ENCODE peak calls at places on chromosomes 1 and 21, in six cellular contexts. Y is GM12865; B is CD4-positive, alpha-beta T cell; L is prostate gland; Z is mesothelial cell of epicardium; W is foreskin fibroblast. T is an unnamed sample.
A peak's percentile ranks its signal among the peaks of the same experiment; 100 is the strongest.

GRCh38 chr1:228452194-228453021 is 34.8 kb upstream of the RNF187 start:
- DNase-seq in Y (no peak), B (no peak), L (no peak), Z (no peak), W (peak; percentile 10), T (no peak)

GRCh38 chr1:176119549-176119948 is 87.5 kb downstream of the COP1 start:
- DNase-seq in Y (peak; percentile 24), B (no peak), L (no peak), Z (no peak), W (no peak), T (no peak)

GRCh38 chr1:94927405-94928175 is 680 bp upstream of the CNN3 start:
- DNase-seq in Y (no peak), B (no peak), L (peak; percentile 25), Z (no peak), W (peak; percentile 34), T (no peak)

GRCh38 chr1:107895403-107896181 is 69.4 kb downstream of the VAV3 start:
- DNase-seq in Y (peak; percentile 43), B (no peak), L (no peak), Z (no peak), W (no peak), T (no peak)

GRCh38 chr1:1517973-1518620 is 6.1 kb downstream of the ATAD3A start:
- DNase-seq in Y (no peak), B (no peak), L (no peak), Z (no peak), W (no peak), T (no peak)

GRCh38 chr1:16991571-16991970 is 11.2 kb upstream of the MFAP2 start:
- DNase-seq in Y (no peak), B (no peak), L (no peak), Z (no peak), W (no peak), T (no peak)

GRCh38 chr1:116415200-116415698 is 42.2 kb downstream of the ATP1A1 start:
- DNase-seq in Y (no peak), B (no peak), L (no peak), Z (no peak), W (no peak), T (no peak)

GRCh38 chr1:17307946-17308345 is at the start of gene PADI4:
- DNase-seq in Y (no peak), B (no peak), L (no peak), Z (no peak), W (no peak), T (no peak)

GRCh38 chr1:42419449-42419848 is 36.4 kb downstream of the ZMYND12 start:
- DNase-seq in Y (no peak), B (no peak), L (no peak), Z (no peak), W (no peak), T (no peak)

GRCh38 chr1:92486251-92487077 is at the start of gene GFI1:
- DNase-seq in Y (peak; percentile 84), B (peak; percentile 23), L (no peak), Z (no peak), W (no peak), T (no peak)

GRCh38 chr1:235111107-235111506 is 17.5 kb downstream of the TOMM20 start:
- DNase-seq in Y (no peak), B (no peak), L (no peak), Z (no peak), W (no peak), T (no peak)

GRCh38 chr1:15296602-15297321 is 49.7 kb downstream of the FHAD1 start:
- DNase-seq in Y (peak; percentile 40), B (no peak), L (no peak), Z (no peak), W (no peak), T (no peak)

GRCh38 chr1:10890391-10891073 is 94.1 kb upstream of the CASZ1 start:
- DNase-seq in Y (no peak), B (no peak), L (no peak), Z (no peak), W (no peak), T (no peak)

GRCh38 chr1:166383137-166383536 is 216.3 kb upstream of the FAM78B start:
- DNase-seq in Y (no peak), B (no peak), L (no peak), Z (no peak), W (no peak), T (no peak)

GRCh38 chr1:112909847-112910246 is 46.1 kb downstream of the SLC16A1 start:
- DNase-seq in Y (no peak), B (no peak), L (no peak), Z (no peak), W (no peak), T (no peak)

GRCh38 chr21:42161401-42161956 is 57.5 kb upstream of the ABCG1 start:
- DNase-seq in Y (no peak), B (no peak), L (no peak), Z (no peak), W (no peak), T (no peak)

GRCh38 chr1:158798531-158798930 is 17.5 kb upstream of the OR6N2 start:
- DNase-seq in Y (no peak), B (no peak), L (no peak), Z (no peak), W (no peak), T (no peak)
- TF ChIP-seq CTCF in Y (no peak), B (no peak), L (no peak), Z (peak; percentile 27), W (no peak), T (no peak)

DNA sequence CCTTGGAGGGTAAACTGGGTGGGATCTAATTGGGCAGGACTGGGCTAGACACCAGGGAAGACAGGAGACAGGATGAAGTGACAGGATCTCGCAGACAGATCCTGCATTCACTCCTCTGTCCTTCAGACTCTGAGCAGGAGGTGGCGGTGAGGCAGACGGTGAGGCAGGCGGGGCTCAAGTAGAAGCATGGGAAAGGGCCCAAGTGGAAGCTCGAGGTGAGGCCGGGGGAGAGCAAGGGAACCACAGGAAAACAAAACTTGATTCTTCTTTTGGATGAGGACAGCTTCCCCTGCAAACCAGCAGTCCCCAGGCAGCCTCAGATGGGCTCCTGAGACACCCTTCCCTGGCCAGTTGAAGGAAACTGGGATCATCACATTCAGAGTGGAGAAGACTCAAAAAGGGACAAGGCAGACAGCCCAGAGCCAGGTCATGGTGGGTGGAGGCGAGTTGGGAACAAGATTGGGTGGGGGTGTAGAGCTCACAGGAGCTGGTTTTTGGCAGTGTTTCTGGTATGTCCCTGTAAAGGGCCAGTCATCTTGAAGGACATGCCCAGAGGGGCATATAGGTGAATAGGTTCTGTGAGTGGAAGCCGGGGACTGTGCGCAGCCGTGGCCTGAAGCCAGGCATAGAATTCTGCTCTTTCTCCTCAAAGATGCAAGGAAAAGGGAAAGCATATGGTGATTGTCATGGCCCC is 18.1 kb downstream of the INKA2 start:
- DNase-seq in Y (no peak), B (no peak), L (no peak), Z (no peak), W (no peak), T (no peak)
- TF ChIP-seq CTCF in Y (no peak), B (no peak), L (no peak), Z (no peak), W (no peak), T (no peak)

DNA sequence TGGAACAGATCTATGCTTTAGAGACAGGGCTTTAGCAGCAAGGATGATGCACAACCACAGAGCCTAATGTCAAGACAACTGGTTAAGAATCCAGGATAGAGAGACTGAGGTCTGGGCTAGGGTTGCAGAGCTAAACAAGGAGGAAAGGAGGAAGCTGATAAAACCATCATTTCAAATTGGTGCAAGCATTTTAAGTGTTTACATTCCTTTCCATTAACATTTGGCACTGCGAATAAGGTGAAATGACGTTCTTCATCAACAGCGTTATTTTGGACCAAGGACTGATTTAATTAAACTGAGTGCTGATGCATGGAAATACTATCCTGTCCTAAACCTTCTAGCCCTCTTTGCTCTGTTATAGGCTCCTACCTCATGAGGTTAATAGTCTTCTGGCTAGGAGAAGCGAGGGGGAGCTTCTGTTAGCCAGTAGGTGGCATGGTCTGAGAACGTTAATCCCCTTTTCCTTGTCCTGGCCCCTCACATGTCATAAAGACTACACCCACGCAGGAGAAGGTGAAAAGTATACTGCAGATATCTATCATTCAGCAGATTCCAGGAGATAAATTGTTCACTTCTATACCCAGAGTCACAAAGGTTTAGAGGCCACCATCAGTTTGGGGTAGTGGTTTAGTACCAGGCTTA is 7.6 kb upstream of the C1orf21 start:
- DNase-seq in Y (peak; percentile 14), B (no peak), L (no peak), Z (no peak), W (no peak), T (no peak)
- TF ChIP-seq CTCF in Y (no peak), B (no peak), L (no peak), Z (no peak), W (no peak), T (peak; percentile 15)

DNA sequence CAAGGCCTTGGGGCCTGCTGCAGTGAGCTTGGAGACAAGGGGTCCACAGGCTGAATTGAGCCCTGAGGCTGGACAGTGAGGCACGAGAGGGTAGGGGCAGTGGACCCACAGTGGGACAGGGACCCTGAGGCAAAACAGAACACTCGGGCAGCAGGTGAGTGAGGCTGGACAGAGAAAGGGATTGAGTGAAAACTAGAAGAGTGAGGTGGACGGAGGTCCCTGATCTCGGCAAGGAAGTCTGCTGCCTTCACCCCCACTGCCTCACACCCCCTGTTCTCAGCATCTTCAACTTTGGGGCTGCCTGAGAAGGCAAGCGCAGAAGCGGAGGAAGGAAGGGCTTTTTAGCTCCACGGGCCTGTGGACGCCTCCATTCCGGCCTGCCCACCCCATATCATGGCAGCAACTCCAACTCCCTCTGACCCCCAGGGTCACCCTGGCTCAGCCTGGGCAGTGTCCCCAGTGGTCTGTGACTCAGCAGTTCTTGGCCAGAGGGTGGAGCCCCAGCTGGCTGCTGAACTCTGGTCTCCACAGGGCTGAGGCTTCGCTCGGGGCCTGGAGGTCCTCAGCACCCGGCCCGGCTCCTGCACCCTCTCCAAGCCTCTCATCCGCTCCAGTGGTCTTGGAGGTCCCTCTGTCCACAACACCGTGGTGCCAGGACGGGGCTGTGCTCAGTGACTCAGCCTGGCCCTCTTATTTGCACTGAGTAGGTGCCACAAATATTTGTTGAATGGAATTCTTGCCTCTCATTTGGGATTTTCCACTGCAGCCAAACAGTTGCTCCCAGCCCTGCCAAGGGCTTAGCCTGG is 60.0 kb upstream of the EPS8L3 start:
- DNase-seq in Y (no peak), B (no peak), L (no peak), Z (no peak), W (peak; percentile 41), T (no peak)
- TF ChIP-seq CTCF in Y (no peak), B (no peak), L (no peak), Z (no peak), W (no peak), T (no peak)

DNA sequence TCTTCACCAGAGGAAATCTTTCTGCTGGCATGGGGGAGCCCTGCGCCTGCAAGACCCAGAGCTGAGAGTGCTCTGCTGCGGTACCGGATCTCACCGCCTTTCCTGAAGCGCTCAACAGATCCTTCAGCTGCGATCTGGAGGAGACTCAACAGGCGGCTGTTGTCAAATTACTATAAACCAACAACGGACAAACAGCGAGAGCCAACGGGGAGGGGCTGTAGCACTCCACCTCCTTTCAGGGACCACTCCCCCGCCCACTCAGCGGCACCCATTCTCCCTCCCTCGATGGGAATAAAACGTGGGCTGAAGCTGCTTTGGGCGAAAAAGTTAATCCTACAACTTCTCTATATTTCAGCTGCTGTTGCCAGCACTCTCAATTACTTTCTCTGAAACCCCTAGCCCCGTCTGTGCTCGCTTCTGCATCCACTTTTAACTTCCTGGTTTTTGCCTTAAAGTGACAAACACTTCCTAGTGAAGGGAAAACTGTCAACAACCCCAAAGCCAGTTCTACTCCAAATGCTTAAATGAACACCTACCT is at the start of gene FMO5:
- DNase-seq in Y (peak; percentile 74), B (peak; percentile 14), L (peak; percentile 68), Z (no peak), W (peak; percentile 52), T (no peak)
- TF ChIP-seq CTCF in Y (peak; percentile 1), B (no peak), L (peak; percentile 37), Z (no peak), W (no peak), T (no peak)